ENCODE peak calls at places on chromosome 22, in five cellular contexts. H is HEK293T; E is bronchial epithelial cell; Y is ACHN; V is naive thymus-derived CD8-positive, alpha-beta T cell. I is an unnamed sample.

GRCh38 chr22:41682033-41682807 is 6.4 kb downstream of the SNU13 start:
- DNase-seq in E (peak), Y (peak), H (no peak), V (peak), I (peak)

GRCh38 chr22:41180926-41181325 is 24.2 kb upstream of the L3MBTL2 start:
- DNase-seq in Y (no peak), H (no peak), E (no peak), V (no peak), I (no peak)

GRCh38 chr22:38314992-38315800 is 2.0 kb downstream of the CSNK1E start:
- DNase-seq in H (no peak), E (no peak), Y (no peak), V (no peak), I (peak)

GRCh38 chr22:45036154-45036553 is 26.3 kb upstream of the PHF21B start:
- DNase-seq in E (no peak), V (no peak), Y (no peak), H (no peak), I (no peak)

GRCh38 chr22:40231618-40232313 is 54.0 kb downstream of the TNRC6B start:
- DNase-seq in V (no peak), Y (no peak), H (no peak), E (no peak), I (no peak)

GRCh38 chr22:24002272-24002671 is 3.0 kb downstream of the GSTT4 start:
- DNase-seq in H (no peak), V (no peak), E (no peak), Y (no peak), I (no peak)

GRCh38 chr22:40258463-40259046 is 80.8 kb downstream of the TNRC6B start:
- DNase-seq in Y (no peak), E (peak), V (no peak), H (no peak), I (no peak)

GRCh38 chr22:37824674-37825641 is 1.8 kb downstream of the GALR3 start:
- DNase-seq in V (no peak), Y (no peak), H (no peak), E (no peak), I (peak)

GRCh38 chr22:45910928-45911467 is 66.0 kb downstream of the WNT7B start:
- DNase-seq in Y (no peak), E (no peak), V (no peak), H (no peak), I (no peak)

GRCh38 chr22:32803020-32803758 is 1.7 kb downstream of the TIMP3 start:
- DNase-seq in H (no peak), E (peak), Y (no peak), V (no peak), I (no peak)

GRCh38 chr22:49561338-49561737 is 266.3 kb downstream of the BRD1 start:
- DNase-seq in H (no peak), Y (no peak), V (peak), E (no peak), I (no peak)

GRCh38 chr22:20793386-20794131 is 19.6 kb downstream of the SERPIND1 start:
- DNase-seq in V (no peak), H (no peak), Y (no peak), E (no peak), I (no peak)